ENCODE peak calls at places on chromosomes 13 and 19, in seven cellular contexts. K is SK-MEL-5, T is HEK293T, U is GM06990, O is substantia nigra, M is A673, P is mesenteric fat pad. Y is an unnamed sample.
A peak's percentile ranks its signal among the peaks of the same experiment; 100 is the strongest.

GRCh38 chr13:101204270-101205011 is 211.9 kb downstream of the NALCN start:
- DNase-seq in K (no peak), T (no peak), U (no peak), O (no peak), M (no peak), P (no peak), Y (no peak)

GRCh38 chr13:33194820-33195692 is 90.5 kb downstream of the STARD13 start:
- DNase-seq in K (peak; percentile 18), T (peak; percentile 43), U (peak; percentile 84), O (no peak), M (peak; percentile 96), P (no peak), Y (no peak)

GRCh38 chr13:45564108-45564507 is 51.4 kb downstream of the ERICH6B start:
- DNase-seq in K (no peak), T (no peak), U (no peak), O (no peak), M (peak; percentile 45), P (no peak), Y (no peak)

GRCh38 chr19:49560358-49560900 is 19.9 kb downstream of the NOSIP start:
- DNase-seq in K (no peak), T (no peak), U (no peak), O (peak; percentile 51), M (no peak), P (no peak), Y (no peak)

GRCh38 chr13:52454459-52454824 is 836 bp upstream of the CKAP2 start:
- DNase-seq in K (peak; percentile 19), T (no peak), U (peak; percentile 72), O (no peak), M (no peak), P (no peak), Y (no peak)

GRCh38 chr13:109715902-109716301 is 70.5 kb downstream of the IRS2 start:
- DNase-seq in K (peak; percentile 51), T (no peak), U (no peak), O (no peak), M (no peak), P (no peak), Y (no peak)

GRCh38 chr19:2487780-2488330 is 11.9 kb downstream of the GADD45B start:
- DNase-seq in K (no peak), T (no peak), U (no peak), O (no peak), M (no peak), P (no peak), Y (no peak)

GRCh38 chr13:67150608-67151007 is 79.5 kb downstream of the PCDH9 start:
- DNase-seq in K (no peak), T (no peak), U (no peak), O (no peak), M (no peak), P (no peak), Y (no peak)

GRCh38 chr13:114249062-114249461 is 14.4 kb downstream of the CDC16 start:
- DNase-seq in K (no peak), T (no peak), U (no peak), O (no peak), M (no peak), P (no peak), Y (no peak)

GRCh38 chr13:42740753-42741152 is 40.6 kb upstream of the FAM216B start:
- DNase-seq in K (peak; percentile 25), T (no peak), U (no peak), O (peak; percentile 9), M (peak; percentile 52), P (no peak), Y (no peak)

GRCh38 chr19:17101686-17102628 is 26.4 kb downstream of the MYO9B start:
- DNase-seq in K (no peak), T (no peak), U (no peak), O (no peak), M (no peak), P (no peak), Y (no peak)

GRCh38 chr19:50569938-50570540 is 1.8 kb upstream of the LRRC4B start:
- DNase-seq in K (no peak), T (no peak), U (no peak), O (no peak), M (no peak), P (no peak), Y (no peak)

GRCh38 chr13:49781791-49782190 is 10.7 kb downstream of the KPNA3 start:
- DNase-seq in K (no peak), T (no peak), U (no peak), O (no peak), M (no peak), P (no peak), Y (no peak)

GRCh38 chr13:63327584-63327983 is 1911.9 kb upstream of the PCDH20 start:
- DNase-seq in K (no peak), T (no peak), U (no peak), O (no peak), M (no peak), P (no peak), Y (no peak)

GRCh38 chr13:21074601-21075302 is 13.4 kb upstream of the LATS2 start:
- DNase-seq in K (no peak), T (no peak), U (no peak), O (no peak), M (no peak), P (no peak), Y (no peak)

GRCh38 chr13:85772379-85772778 is 26.8 kb downstream of the SLITRK6 start:
- DNase-seq in K (peak; percentile 39), T (no peak), U (no peak), O (no peak), M (no peak), P (no peak), Y (no peak)

GRCh38 chr19:39351537-39352037 is 9.4 kb downstream of the SAMD4B start:
- DNase-seq in K (peak; percentile 44), T (no peak), U (peak; percentile 65), O (no peak), M (no peak), P (no peak), Y (no peak)

GRCh38 chr19:18073197-18073596 is 13.5 kb downstream of the IL12RB1 start:
- DNase-seq in K (no peak), T (no peak), U (no peak), O (no peak), M (no peak), P (no peak), Y (no peak)

GRCh38 chr13:43030548-43030947 is 7.2 kb downstream of the DNAJC15 start:
- DNase-seq in K (no peak), T (no peak), U (no peak), O (no peak), M (no peak), P (no peak), Y (no peak)

GRCh38 chr13:50993908-50994307 is 84.3 kb downstream of the RNASEH2B start:
- DNase-seq in K (no peak), T (no peak), U (no peak), O (no peak), M (peak; percentile 28), P (no peak), Y (peak; percentile 24)

GRCh38 chr13:102089722-102090121 is 312.1 kb downstream of the FGF14 start:
- DNase-seq in K (no peak), T (no peak), U (no peak), O (no peak), M (no peak), P (no peak), Y (no peak)

GRCh38 chr19:50427997-50428425 is 4.7 kb upstream of the MYBPC2 start:
- DNase-seq in K (peak; percentile 41), T (no peak), U (peak; percentile 81), O (peak; percentile 69), M (peak; percentile 75), P (peak; percentile 93), Y (peak; percentile 28)

GRCh38 chr19:40982594-40983101 is 8.4 kb upstream of the CYP2B6 start:
- DNase-seq in K (no peak), T (no peak), U (no peak), O (no peak), M (no peak), P (no peak), Y (no peak)

GRCh38 chr13:106096661-106097092 is 438.8 kb downstream of the EFNB2 start:
- DNase-seq in K (no peak), T (no peak), U (no peak), O (no peak), M (no peak), P (no peak), Y (no peak)

GRCh38 chr13:113767366-113767765 is 8.3 kb downstream of the TMEM255B start:
- DNase-seq in K (no peak), T (no peak), U (no peak), O (no peak), M (no peak), P (no peak), Y (no peak)

GRCh38 chr13:111505175-111505777 is 184.8 kb downstream of the TEX29 start:
- DNase-seq in K (peak; percentile 70), T (peak; percentile 60), U (no peak), O (no peak), M (peak; percentile 49), P (peak; percentile 51), Y (no peak)

GRCh38 chr13:28532226-28533048 is 37.5 kb upstream of the FLT1 start:
- DNase-seq in K (no peak), T (no peak), U (no peak), O (peak; percentile 16), M (peak; percentile 47), P (no peak), Y (no peak)

GRCh38 chr13:28530729-28531194 is 35.8 kb upstream of the FLT1 start:
- DNase-seq in K (no peak), T (peak; percentile 37), U (no peak), O (no peak), M (peak; percentile 67), P (no peak), Y (no peak)

GRCh38 chr13:40813662-40814454 is 24.4 kb downstream of the SLC25A15 start:
- DNase-seq in K (peak; percentile 46), T (peak; percentile 46), U (peak; percentile 25), O (no peak), M (peak; percentile 47), P (no peak), Y (no peak)

GRCh38 chr13:92510416-92510815 is 716.2 kb upstream of the GPC6 start:
- DNase-seq in K (no peak), T (no peak), U (no peak), O (no peak), M (no peak), P (no peak), Y (no peak)